ENCODE peak calls at places on chromosomes 7 and 10, in six cellular contexts. One of them, this sample, is unnamed. For H3K36me3, the result is how much of the 10 kb centered on the place peaks cover.

GRCh38 chr10:16987129-16987670 is 142.4 kb downstream of the CUBN start:
- DNase-seq in pancreas: no peak
- DNase-seq in neural progenitor cell: no peak
- DNase-seq in BJ: no peak
- DNase-seq in CD8-positive, alpha-beta memory T cell: no peak
- DNase-seq in brain microvascular endothelial cell: peak
- DNase-seq in this sample: no peak

GRCh38 chr7:80827238-80827633 is 91.6 kb downstream of the SEMA3C start:
- DNase-seq in CD8-positive, alpha-beta memory T cell: no peak
- DNase-seq in neural progenitor cell: no peak
- DNase-seq in BJ: no peak
- DNase-seq in brain microvascular endothelial cell: no peak
- DNase-seq in pancreas: no peak
- DNase-seq in this sample: no peak

GRCh38 chr7:2317556-2318293 is 3.5 kb upstream of the SNX8 start:
- DNase-seq in neural progenitor cell: no peak
- DNase-seq in BJ: no peak
- DNase-seq in CD8-positive, alpha-beta memory T cell: no peak
- DNase-seq in pancreas: no peak
- DNase-seq in brain microvascular endothelial cell: no peak
- DNase-seq in this sample: no peak

GRCh38 chr7:27634892-27635538 is 27.7 kb downstream of the HIBADH start:
- DNase-seq in neural progenitor cell: peak
- DNase-seq in BJ: no peak
- DNase-seq in pancreas: no peak
- DNase-seq in brain microvascular endothelial cell: no peak
- DNase-seq in CD8-positive, alpha-beta memory T cell: no peak
- DNase-seq in this sample: no peak

GRCh38 chr10:126006906-126007305 is 110.5 kb downstream of the FANK1 start:
- DNase-seq in BJ: no peak
- DNase-seq in neural progenitor cell: no peak
- DNase-seq in pancreas: no peak
- DNase-seq in CD8-positive, alpha-beta memory T cell: no peak
- DNase-seq in brain microvascular endothelial cell: no peak
- DNase-seq in this sample: no peak

GRCh38 chr10:75532253-75532924 is 101.0 kb downstream of the LRMDA start:
- DNase-seq in neural progenitor cell: no peak
- DNase-seq in pancreas: no peak
- DNase-seq in CD8-positive, alpha-beta memory T cell: no peak
- DNase-seq in brain microvascular endothelial cell: peak
- DNase-seq in BJ: no peak
- DNase-seq in this sample: no peak

GRCh38 chr7:336810-337566 is 47.0 kb downstream of the FOXL3 start:
- DNase-seq in BJ: no peak
- DNase-seq in neural progenitor cell: no peak
- DNase-seq in CD8-positive, alpha-beta memory T cell: no peak
- DNase-seq in pancreas: peak
- DNase-seq in brain microvascular endothelial cell: no peak
- DNase-seq in this sample: no peak

GRCh38 chr7:135736586-135737305 is 8.8 kb upstream of the SLC13A4 start:
- DNase-seq in brain microvascular endothelial cell: no peak
- DNase-seq in neural progenitor cell: no peak
- DNase-seq in pancreas: no peak
- DNase-seq in CD8-positive, alpha-beta memory T cell: no peak
- DNase-seq in BJ: no peak
- DNase-seq in this sample: no peak

GRCh38 chr10:121036431-121036830 is 185.3 kb downstream of the WDR11 start:
- DNase-seq in pancreas: no peak
- DNase-seq in BJ: no peak
- DNase-seq in CD8-positive, alpha-beta memory T cell: no peak
- DNase-seq in neural progenitor cell: no peak
- DNase-seq in brain microvascular endothelial cell: no peak
- DNase-seq in this sample: no peak

GRCh38 chr7:4774007-4774406 is 1.4 kb upstream of the AP5Z1 start:
- DNase-seq in pancreas: no peak
- DNase-seq in brain microvascular endothelial cell: no peak
- DNase-seq in CD8-positive, alpha-beta memory T cell: no peak
- DNase-seq in neural progenitor cell: no peak
- DNase-seq in BJ: no peak
- DNase-seq in this sample: no peak

GRCh38 chr7:123966936-123967335 is 41.9 kb downstream of the SPAM1 start:
- DNase-seq in CD8-positive, alpha-beta memory T cell: no peak
- DNase-seq in neural progenitor cell: no peak
- DNase-seq in brain microvascular endothelial cell: no peak
- DNase-seq in BJ: no peak
- DNase-seq in pancreas: no peak
- DNase-seq in this sample: no peak

GRCh38 chr10:14545827-14546226 is 215.1 kb upstream of the FRMD4A start:
- DNase-seq in pancreas: no peak
- DNase-seq in CD8-positive, alpha-beta memory T cell: no peak
- DNase-seq in neural progenitor cell: no peak
- DNase-seq in BJ: no peak
- DNase-seq in brain microvascular endothelial cell: peak
- DNase-seq in this sample: no peak

GRCh38 chr10:42543840-42544372 is 94.5 kb downstream of the ZNF33B start:
- DNase-seq in neural progenitor cell: no peak
- DNase-seq in pancreas: no peak
- DNase-seq in brain microvascular endothelial cell: no peak
- DNase-seq in CD8-positive, alpha-beta memory T cell: no peak
- DNase-seq in BJ: no peak
- DNase-seq in this sample: no peak

GRCh38 chr10:96440257-96441125 is 73.2 kb downstream of the TLL2 start:
- DNase-seq in neural progenitor cell: no peak
- DNase-seq in CD8-positive, alpha-beta memory T cell: no peak
- DNase-seq in brain microvascular endothelial cell: no peak
- DNase-seq in pancreas: no peak
- DNase-seq in BJ: no peak
- DNase-seq in this sample: no peak

GRCh38 chr7:157000741-157001653 is 9.5 kb downstream of the MNX1 start:
- DNase-seq in BJ: no peak
- DNase-seq in CD8-positive, alpha-beta memory T cell: no peak
- DNase-seq in neural progenitor cell: peak
- DNase-seq in pancreas: no peak
- DNase-seq in brain microvascular endothelial cell: no peak
- DNase-seq in this sample: no peak

GRCh38 chr7:29194594-29195417 is at the start of gene CHN2:
- DNase-seq in BJ: no peak
- DNase-seq in neural progenitor cell: peak
- DNase-seq in CD8-positive, alpha-beta memory T cell: peak
- DNase-seq in pancreas: peak
- DNase-seq in brain microvascular endothelial cell: peak
- DNase-seq in this sample: no peak

GRCh38 chr10:84181631-84182030 is 8.0 kb downstream of the GPR15LG start:
- DNase-seq in neural progenitor cell: no peak
- DNase-seq in BJ: no peak
- DNase-seq in CD8-positive, alpha-beta memory T cell: no peak
- DNase-seq in pancreas: no peak
- DNase-seq in brain microvascular endothelial cell: no peak
- DNase-seq in this sample: no peak

GRCh38 chr7:114889646-114890285 is 32.1 kb upstream of the MDFIC start:
- DNase-seq in neural progenitor cell: no peak
- DNase-seq in pancreas: no peak
- DNase-seq in BJ: peak
- DNase-seq in brain microvascular endothelial cell: peak
- DNase-seq in CD8-positive, alpha-beta memory T cell: no peak
- DNase-seq in this sample: no peak

GRCh38 chr10:59674211-59674836 is 35.3 kb downstream of the SLC16A9 start:
- DNase-seq in neural progenitor cell: no peak
- DNase-seq in BJ: peak
- DNase-seq in brain microvascular endothelial cell: peak
- DNase-seq in CD8-positive, alpha-beta memory T cell: no peak
- DNase-seq in pancreas: no peak
- DNase-seq in this sample: no peak

GRCh38 chr7:128735433-128735832 is 3.7 kb upstream of the CALU start:
- DNase-seq in BJ: no peak
- DNase-seq in brain microvascular endothelial cell: no peak
- DNase-seq in pancreas: no peak
- DNase-seq in neural progenitor cell: no peak
- DNase-seq in CD8-positive, alpha-beta memory T cell: no peak
- DNase-seq in this sample: no peak

GRCh38 chr7:101618916-101619315 is 10.2 kb downstream of the MYL10 start:
- DNase-seq in CD8-positive, alpha-beta memory T cell: no peak
- DNase-seq in neural progenitor cell: no peak
- DNase-seq in brain microvascular endothelial cell: no peak
- DNase-seq in pancreas: no peak
- DNase-seq in BJ: peak
- DNase-seq in this sample: no peak

GRCh38 chr7:65946895-65947294 is 35.1 kb downstream of the GUSB start:
- DNase-seq in brain microvascular endothelial cell: peak
- DNase-seq in pancreas: no peak
- DNase-seq in neural progenitor cell: no peak
- DNase-seq in CD8-positive, alpha-beta memory T cell: no peak
- DNase-seq in BJ: peak
- DNase-seq in this sample: no peak

GRCh38 chr7:153193144-153193595 is 433.6 kb downstream of the ACTR3B start:
- DNase-seq in BJ: no peak
- DNase-seq in CD8-positive, alpha-beta memory T cell: no peak
- DNase-seq in neural progenitor cell: peak
- DNase-seq in pancreas: peak
- DNase-seq in brain microvascular endothelial cell: no peak
- DNase-seq in this sample: peak

GRCh38 chr7:100799037-100799896 is 28.1 kb downstream of the EPHB4 start:
- DNase-seq in brain microvascular endothelial cell: peak
- DNase-seq in BJ: no peak
- DNase-seq in CD8-positive, alpha-beta memory T cell: peak
- DNase-seq in pancreas: peak
- DNase-seq in neural progenitor cell: peak
- DNase-seq in this sample: peak

GRCh38 chr10:10830316-10831061 is 187.2 kb upstream of the CELF2 start:
- DNase-seq in pancreas: no peak
- DNase-seq in CD8-positive, alpha-beta memory T cell: no peak
- DNase-seq in neural progenitor cell: no peak
- DNase-seq in brain microvascular endothelial cell: peak
- DNase-seq in BJ: peak
- DNase-seq in this sample: no peak

GRCh38 chr10:99346247-99346646 is 17.1 kb downstream of the CNNM1 start:
- DNase-seq in pancreas: no peak
- DNase-seq in neural progenitor cell: no peak
- DNase-seq in BJ: peak
- DNase-seq in CD8-positive, alpha-beta memory T cell: no peak
- DNase-seq in brain microvascular endothelial cell: no peak
- DNase-seq in this sample: no peak

GRCh38 chr10:63166742-63167258 is 33.7 kb downstream of the NRBF2 start:
- DNase-seq in neural progenitor cell: peak
- DNase-seq in BJ: peak
- DNase-seq in brain microvascular endothelial cell: peak
- DNase-seq in pancreas: no peak
- DNase-seq in CD8-positive, alpha-beta memory T cell: no peak
- DNase-seq in this sample: peak

GRCh38 chr7:55349126-55349525 is 16.0 kb upstream of the LANCL2 start:
- DNase-seq in CD8-positive, alpha-beta memory T cell: no peak
- DNase-seq in pancreas: no peak
- DNase-seq in neural progenitor cell: peak
- DNase-seq in brain microvascular endothelial cell: no peak
- DNase-seq in BJ: no peak
- DNase-seq in this sample: no peak

GRCh38 chr10:59177031-59177861 is 803 bp downstream of the PHYHIPL start:
- DNase-seq in brain microvascular endothelial cell: peak
- DNase-seq in neural progenitor cell: peak
- DNase-seq in pancreas: peak
- DNase-seq in CD8-positive, alpha-beta memory T cell: no peak
- DNase-seq in BJ: peak
- DNase-seq in this sample: no peak

GRCh38 chr7:143285806-143286521 is 1.2 kb downstream of the TMEM139 start:
- DNase-seq in brain microvascular endothelial cell: no peak
- DNase-seq in BJ: no peak
- DNase-seq in pancreas: no peak
- DNase-seq in neural progenitor cell: no peak
- DNase-seq in CD8-positive, alpha-beta memory T cell: no peak
- DNase-seq in this sample: no peak
- H3K4me3 ChIP-seq in brain microvascular endothelial cell: no peak
- H3K4me3 ChIP-seq in BJ: no peak
- H3K4me3 ChIP-seq in pancreas: no peak
- H3K4me3 ChIP-seq in neural progenitor cell: no peak
- H3K4me3 ChIP-seq in CD8-positive, alpha-beta memory T cell: no peak
- H3K4me3 ChIP-seq in this sample: no peak

GRCh38 chr7:149727053-149727452 is 46.3 kb downstream of the ZNF467 start:
- DNase-seq in neural progenitor cell: no peak
- DNase-seq in brain microvascular endothelial cell: no peak
- DNase-seq in pancreas: no peak
- DNase-seq in BJ: no peak
- DNase-seq in CD8-positive, alpha-beta memory T cell: no peak
- DNase-seq in this sample: no peak
- H3K36me3 ChIP-seq in neural progenitor cell: under half
- H3K36me3 ChIP-seq in brain microvascular endothelial cell: under half
- H3K36me3 ChIP-seq in pancreas: under half
- H3K36me3 ChIP-seq in BJ: under half
- H3K36me3 ChIP-seq in CD8-positive, alpha-beta memory T cell: under half
- H3K36me3 ChIP-seq in this sample: under half

GRCh38 chr7:31052841-31053601 is 913 bp downstream of the ADCYAP1R1 start:
- DNase-seq in BJ: no peak
- DNase-seq in neural progenitor cell: peak
- DNase-seq in brain microvascular endothelial cell: no peak
- DNase-seq in pancreas: no peak
- DNase-seq in CD8-positive, alpha-beta memory T cell: no peak
- DNase-seq in this sample: no peak
- H3K4me3 ChIP-seq in BJ: no peak
- H3K4me3 ChIP-seq in neural progenitor cell: peak
- H3K4me3 ChIP-seq in brain microvascular endothelial cell: no peak
- H3K4me3 ChIP-seq in pancreas: no peak
- H3K4me3 ChIP-seq in CD8-positive, alpha-beta memory T cell: no peak
- H3K4me3 ChIP-seq in this sample: peak

GRCh38 chr10:26544932-26545331 is 106.8 kb downstream of the APBB1IP start:
- DNase-seq in pancreas: no peak
- DNase-seq in CD8-positive, alpha-beta memory T cell: no peak
- DNase-seq in BJ: no peak
- DNase-seq in neural progenitor cell: no peak
- DNase-seq in brain microvascular endothelial cell: no peak
- DNase-seq in this sample: no peak
- H3K36me3 ChIP-seq in pancreas: under half
- H3K36me3 ChIP-seq in CD8-positive, alpha-beta memory T cell: under half
- H3K36me3 ChIP-seq in BJ: under half
- H3K36me3 ChIP-seq in neural progenitor cell: under half
- H3K36me3 ChIP-seq in brain microvascular endothelial cell: under half
- H3K36me3 ChIP-seq in this sample: under half

GRCh38 chr7:7919449-7919945 is 49.1 kb upstream of the GLCCI1 start:
- DNase-seq in brain microvascular endothelial cell: no peak
- DNase-seq in CD8-positive, alpha-beta memory T cell: no peak
- DNase-seq in BJ: no peak
- DNase-seq in pancreas: no peak
- DNase-seq in neural progenitor cell: no peak
- DNase-seq in this sample: no peak

GRCh38 chr7:7918736-7919448 is 49.7 kb upstream of the GLCCI1 start:
- DNase-seq in BJ: no peak
- DNase-seq in pancreas: no peak
- DNase-seq in CD8-positive, alpha-beta memory T cell: no peak
- DNase-seq in neural progenitor cell: no peak
- DNase-seq in brain microvascular endothelial cell: no peak
- DNase-seq in this sample: no peak

GRCh38 chr7:7920481-7920880 is 48.1 kb upstream of the GLCCI1 start:
- DNase-seq in CD8-positive, alpha-beta memory T cell: no peak
- DNase-seq in pancreas: peak
- DNase-seq in BJ: no peak
- DNase-seq in brain microvascular endothelial cell: no peak
- DNase-seq in neural progenitor cell: peak
- DNase-seq in this sample: no peak

GRCh38 chr7:7921830-7922229 is 46.8 kb upstream of the GLCCI1 start:
- DNase-seq in BJ: no peak
- DNase-seq in pancreas: no peak
- DNase-seq in neural progenitor cell: no peak
- DNase-seq in brain microvascular endothelial cell: no peak
- DNase-seq in CD8-positive, alpha-beta memory T cell: no peak
- DNase-seq in this sample: no peak

GRCh38 chr7:7920056-7920455 is 48.5 kb upstream of the GLCCI1 start:
- DNase-seq in neural progenitor cell: no peak
- DNase-seq in brain microvascular endothelial cell: no peak
- DNase-seq in pancreas: no peak
- DNase-seq in CD8-positive, alpha-beta memory T cell: no peak
- DNase-seq in BJ: no peak
- DNase-seq in this sample: no peak
- H3K4me3 ChIP-seq in neural progenitor cell: no peak
- H3K4me3 ChIP-seq in brain microvascular endothelial cell: no peak
- H3K4me3 ChIP-seq in pancreas: no peak
- H3K4me3 ChIP-seq in CD8-positive, alpha-beta memory T cell: no peak
- H3K4me3 ChIP-seq in BJ: no peak
- H3K4me3 ChIP-seq in this sample: no peak